ENCODE peak calls at places on chromosomes 2 and 18, in nine cellular contexts. One of them, this sample, is unnamed. For H3K36me3 and H3K27me3, the result is how much of the 10 kb centered on the place peaks cover.

GRCh38 chr2:54855434-54855833 is 132.0 kb downstream of the EML6 start:
- DNase-seq in pancreas: no peak
- DNase-seq in lower lobe of right lung: no peak
- DNase-seq in right lobe of liver: no peak
- DNase-seq in brain microvascular endothelial cell: no peak
- DNase-seq in heart left ventricle: no peak
- DNase-seq in mesendoderm: no peak
- DNase-seq in stomach: no peak
- DNase-seq in hepatocyte: no peak
- DNase-seq in this sample: no peak

GRCh38 chr18:31610841-31611240 is 19.2 kb downstream of the TTR start:
- DNase-seq in pancreas: no peak
- DNase-seq in heart left ventricle: no peak
- DNase-seq in hepatocyte: peak
- DNase-seq in lower lobe of right lung: no peak
- DNase-seq in brain microvascular endothelial cell: no peak
- DNase-seq in mesendoderm: peak
- DNase-seq in stomach: peak
- DNase-seq in right lobe of liver: no peak
- DNase-seq in this sample: peak

GRCh38 chr2:206422493-206422892 is 20.8 kb upstream of the ADAM23 start:
- DNase-seq in right lobe of liver: no peak
- DNase-seq in pancreas: no peak
- DNase-seq in mesendoderm: no peak
- DNase-seq in brain microvascular endothelial cell: peak
- DNase-seq in stomach: no peak
- DNase-seq in heart left ventricle: no peak
- DNase-seq in hepatocyte: peak
- DNase-seq in lower lobe of right lung: no peak
- DNase-seq in this sample: no peak

GRCh38 chr18:45689386-45689785 is 34.6 kb upstream of the SLC14A1 start:
- DNase-seq in pancreas: no peak
- DNase-seq in right lobe of liver: no peak
- DNase-seq in stomach: no peak
- DNase-seq in heart left ventricle: no peak
- DNase-seq in brain microvascular endothelial cell: no peak
- DNase-seq in mesendoderm: no peak
- DNase-seq in hepatocyte: no peak
- DNase-seq in lower lobe of right lung: no peak
- DNase-seq in this sample: no peak

GRCh38 chr2:228466851-228467250 is 285.4 kb upstream of the SPHKAP start:
- DNase-seq in right lobe of liver: no peak
- DNase-seq in stomach: no peak
- DNase-seq in brain microvascular endothelial cell: no peak
- DNase-seq in lower lobe of right lung: no peak
- DNase-seq in hepatocyte: no peak
- DNase-seq in heart left ventricle: no peak
- DNase-seq in mesendoderm: no peak
- DNase-seq in pancreas: no peak
- DNase-seq in this sample: no peak

GRCh38 chr18:80086281-80086680 is 22.8 kb upstream of the ADNP2 start:
- DNase-seq in heart left ventricle: no peak
- DNase-seq in mesendoderm: no peak
- DNase-seq in hepatocyte: no peak
- DNase-seq in right lobe of liver: no peak
- DNase-seq in pancreas: no peak
- DNase-seq in stomach: no peak
- DNase-seq in lower lobe of right lung: no peak
- DNase-seq in brain microvascular endothelial cell: no peak
- DNase-seq in this sample: no peak

GRCh38 chr2:230938516-230939065 is 13.5 kb upstream of the GPR55 start:
- DNase-seq in lower lobe of right lung: peak
- DNase-seq in stomach: peak
- DNase-seq in brain microvascular endothelial cell: no peak
- DNase-seq in pancreas: no peak
- DNase-seq in mesendoderm: no peak
- DNase-seq in right lobe of liver: no peak
- DNase-seq in heart left ventricle: no peak
- DNase-seq in hepatocyte: no peak
- DNase-seq in this sample: no peak

GRCh38 chr2:197198890-197199289 is 111.7 kb downstream of the ANKRD44 start:
- DNase-seq in mesendoderm: no peak
- DNase-seq in stomach: peak
- DNase-seq in heart left ventricle: peak
- DNase-seq in lower lobe of right lung: peak
- DNase-seq in right lobe of liver: peak
- DNase-seq in brain microvascular endothelial cell: no peak
- DNase-seq in hepatocyte: no peak
- DNase-seq in pancreas: no peak
- DNase-seq in this sample: no peak

GRCh38 chr18:27415495-27415894 is 230.4 kb upstream of the CHST9 start:
- DNase-seq in lower lobe of right lung: no peak
- DNase-seq in brain microvascular endothelial cell: no peak
- DNase-seq in stomach: no peak
- DNase-seq in hepatocyte: peak
- DNase-seq in heart left ventricle: no peak
- DNase-seq in right lobe of liver: no peak
- DNase-seq in pancreas: no peak
- DNase-seq in mesendoderm: no peak
- DNase-seq in this sample: no peak

GRCh38 chr18:76396792-76397191 is 98.2 kb downstream of the ZNF516 start:
- DNase-seq in hepatocyte: no peak
- DNase-seq in stomach: no peak
- DNase-seq in pancreas: no peak
- DNase-seq in lower lobe of right lung: no peak
- DNase-seq in heart left ventricle: no peak
- DNase-seq in mesendoderm: no peak
- DNase-seq in right lobe of liver: no peak
- DNase-seq in brain microvascular endothelial cell: no peak
- DNase-seq in this sample: peak

GRCh38 chr2:31271851-31272267 is 37.9 kb downstream of the EHD3 start:
- DNase-seq in hepatocyte: no peak
- DNase-seq in mesendoderm: peak
- DNase-seq in brain microvascular endothelial cell: peak
- DNase-seq in pancreas: no peak
- DNase-seq in heart left ventricle: no peak
- DNase-seq in stomach: no peak
- DNase-seq in right lobe of liver: no peak
- DNase-seq in lower lobe of right lung: no peak
- DNase-seq in this sample: no peak

GRCh38 chr2:202765435-202765834 is 106.1 kb downstream of the ICA1L start:
- DNase-seq in right lobe of liver: no peak
- DNase-seq in heart left ventricle: no peak
- DNase-seq in hepatocyte: no peak
- DNase-seq in pancreas: no peak
- DNase-seq in brain microvascular endothelial cell: no peak
- DNase-seq in mesendoderm: peak
- DNase-seq in lower lobe of right lung: peak
- DNase-seq in stomach: no peak
- DNase-seq in this sample: no peak

GRCh38 chr2:150781142-150781541 is 293.7 kb upstream of the RND3 start:
- DNase-seq in brain microvascular endothelial cell: no peak
- DNase-seq in lower lobe of right lung: no peak
- DNase-seq in right lobe of liver: no peak
- DNase-seq in mesendoderm: no peak
- DNase-seq in pancreas: no peak
- DNase-seq in heart left ventricle: no peak
- DNase-seq in hepatocyte: no peak
- DNase-seq in stomach: no peak
- DNase-seq in this sample: no peak

GRCh38 chr2:227862741-227863588 is 8.5 kb upstream of the DAW1 start:
- DNase-seq in hepatocyte: peak
- DNase-seq in mesendoderm: peak
- DNase-seq in heart left ventricle: peak
- DNase-seq in stomach: no peak
- DNase-seq in right lobe of liver: no peak
- DNase-seq in brain microvascular endothelial cell: peak
- DNase-seq in pancreas: no peak
- DNase-seq in lower lobe of right lung: no peak
- DNase-seq in this sample: peak

GRCh38 chr2:53211201-53211774 is 556.3 kb upstream of the CHAC2 start:
- DNase-seq in mesendoderm: no peak
- DNase-seq in right lobe of liver: no peak
- DNase-seq in brain microvascular endothelial cell: no peak
- DNase-seq in heart left ventricle: no peak
- DNase-seq in lower lobe of right lung: no peak
- DNase-seq in stomach: no peak
- DNase-seq in hepatocyte: no peak
- DNase-seq in pancreas: no peak
- DNase-seq in this sample: no peak

GRCh38 chr2:130869441-130870160 is 32.9 kb downstream of the ARHGEF4 start:
- DNase-seq in hepatocyte: no peak
- DNase-seq in mesendoderm: no peak
- DNase-seq in lower lobe of right lung: no peak
- DNase-seq in brain microvascular endothelial cell: no peak
- DNase-seq in pancreas: no peak
- DNase-seq in heart left ventricle: no peak
- DNase-seq in stomach: peak
- DNase-seq in right lobe of liver: no peak
- DNase-seq in this sample: no peak

GRCh38 chr2:127355407-127356008 is 32.3 kb downstream of the MAP3K2 start:
- DNase-seq in lower lobe of right lung: no peak
- DNase-seq in heart left ventricle: no peak
- DNase-seq in mesendoderm: peak
- DNase-seq in brain microvascular endothelial cell: no peak
- DNase-seq in stomach: no peak
- DNase-seq in hepatocyte: no peak
- DNase-seq in pancreas: no peak
- DNase-seq in right lobe of liver: no peak
- DNase-seq in this sample: peak

GRCh38 chr2:16425462-16426336 is 239.9 kb downstream of the CYRIA start:
- DNase-seq in pancreas: peak
- DNase-seq in mesendoderm: peak
- DNase-seq in hepatocyte: peak
- DNase-seq in brain microvascular endothelial cell: no peak
- DNase-seq in heart left ventricle: peak
- DNase-seq in lower lobe of right lung: peak
- DNase-seq in stomach: peak
- DNase-seq in right lobe of liver: peak
- DNase-seq in this sample: no peak

GRCh38 chr2:212249451-212249850 is 289.2 kb downstream of the ERBB4 start:
- DNase-seq in mesendoderm: peak
- DNase-seq in pancreas: no peak
- DNase-seq in heart left ventricle: no peak
- DNase-seq in hepatocyte: peak
- DNase-seq in stomach: no peak
- DNase-seq in lower lobe of right lung: no peak
- DNase-seq in right lobe of liver: no peak
- DNase-seq in brain microvascular endothelial cell: peak
- DNase-seq in this sample: no peak

GRCh38 chr2:188388831-188389230 is 97.2 kb downstream of the GULP1 start:
- DNase-seq in lower lobe of right lung: no peak
- DNase-seq in brain microvascular endothelial cell: no peak
- DNase-seq in hepatocyte: no peak
- DNase-seq in pancreas: no peak
- DNase-seq in heart left ventricle: no peak
- DNase-seq in mesendoderm: no peak
- DNase-seq in right lobe of liver: no peak
- DNase-seq in stomach: no peak
- DNase-seq in this sample: no peak

GRCh38 chr2:64401501-64401880 is 52.5 kb upstream of the LGALSL start:
- DNase-seq in heart left ventricle: no peak
- DNase-seq in lower lobe of right lung: no peak
- DNase-seq in stomach: no peak
- DNase-seq in hepatocyte: peak
- DNase-seq in pancreas: no peak
- DNase-seq in right lobe of liver: no peak
- DNase-seq in mesendoderm: no peak
- DNase-seq in brain microvascular endothelial cell: no peak
- DNase-seq in this sample: no peak

GRCh38 chr2:161004379-161004778 is 155.8 kb upstream of the TANK start:
- DNase-seq in pancreas: no peak
- DNase-seq in mesendoderm: no peak
- DNase-seq in heart left ventricle: no peak
- DNase-seq in lower lobe of right lung: no peak
- DNase-seq in right lobe of liver: no peak
- DNase-seq in stomach: no peak
- DNase-seq in brain microvascular endothelial cell: peak
- DNase-seq in hepatocyte: no peak
- DNase-seq in this sample: peak

GRCh38 chr2:23565374-23565773 is 180.4 kb downstream of the KLHL29 start:
- DNase-seq in heart left ventricle: no peak
- DNase-seq in lower lobe of right lung: no peak
- DNase-seq in stomach: no peak
- DNase-seq in mesendoderm: no peak
- DNase-seq in brain microvascular endothelial cell: no peak
- DNase-seq in hepatocyte: no peak
- DNase-seq in right lobe of liver: no peak
- DNase-seq in pancreas: no peak
- DNase-seq in this sample: no peak

GRCh38 chr2:237858294-237859081 is 935 bp upstream of the RAMP1 start:
- DNase-seq in pancreas: peak
- DNase-seq in brain microvascular endothelial cell: peak
- DNase-seq in heart left ventricle: peak
- DNase-seq in stomach: peak
- DNase-seq in lower lobe of right lung: no peak
- DNase-seq in hepatocyte: peak
- DNase-seq in right lobe of liver: peak
- DNase-seq in mesendoderm: peak
- DNase-seq in this sample: peak
- H3K4me3 ChIP-seq in pancreas: peak
- H3K4me3 ChIP-seq in brain microvascular endothelial cell: no peak
- H3K4me3 ChIP-seq in heart left ventricle: peak
- H3K4me3 ChIP-seq in stomach: peak
- H3K4me3 ChIP-seq in lower lobe of right lung: no peak
- H3K4me3 ChIP-seq in hepatocyte: no peak
- H3K4me3 ChIP-seq in right lobe of liver: no peak
- H3K4me3 ChIP-seq in mesendoderm: no peak
- H3K4me3 ChIP-seq in this sample: peak

GRCh38 chr18:9537638-9538037 is 62.3 kb downstream of the RALBP1 start:
- DNase-seq in hepatocyte: no peak
- DNase-seq in heart left ventricle: no peak
- DNase-seq in mesendoderm: no peak
- DNase-seq in lower lobe of right lung: no peak
- DNase-seq in brain microvascular endothelial cell: no peak
- DNase-seq in pancreas: no peak
- DNase-seq in stomach: no peak
- DNase-seq in right lobe of liver: no peak
- DNase-seq in this sample: no peak
- H3K36me3 ChIP-seq in hepatocyte: under half
- H3K36me3 ChIP-seq in heart left ventricle: under half
- H3K36me3 ChIP-seq in mesendoderm: under half
- H3K36me3 ChIP-seq in lower lobe of right lung: half or more
- H3K36me3 ChIP-seq in brain microvascular endothelial cell: under half
- H3K36me3 ChIP-seq in pancreas: under half
- H3K36me3 ChIP-seq in stomach: half or more
- H3K36me3 ChIP-seq in right lobe of liver: under half
- H3K36me3 ChIP-seq in this sample: under half

GRCh38 chr2:110799376-110799775 is 67.0 kb downstream of the ACOXL start:
- DNase-seq in right lobe of liver: no peak
- DNase-seq in mesendoderm: no peak
- DNase-seq in heart left ventricle: no peak
- DNase-seq in lower lobe of right lung: no peak
- DNase-seq in brain microvascular endothelial cell: no peak
- DNase-seq in stomach: no peak
- DNase-seq in pancreas: no peak
- DNase-seq in hepatocyte: no peak
- DNase-seq in this sample: no peak
- H3K27me3 ChIP-seq in right lobe of liver: under half
- H3K27me3 ChIP-seq in mesendoderm: under half
- H3K27me3 ChIP-seq in heart left ventricle: under half
- H3K27me3 ChIP-seq in lower lobe of right lung: under half
- H3K27me3 ChIP-seq in brain microvascular endothelial cell: under half
- H3K27me3 ChIP-seq in stomach: under half
- H3K27me3 ChIP-seq in pancreas: under half
- H3K27me3 ChIP-seq in hepatocyte: under half
- H3K27me3 ChIP-seq in this sample: under half

GRCh38 chr2:195805283-195805976 is 148.4 kb downstream of the SLC39A10 start:
- DNase-seq in right lobe of liver: no peak
- DNase-seq in stomach: no peak
- DNase-seq in hepatocyte: no peak
- DNase-seq in heart left ventricle: no peak
- DNase-seq in pancreas: no peak
- DNase-seq in brain microvascular endothelial cell: no peak
- DNase-seq in mesendoderm: no peak
- DNase-seq in lower lobe of right lung: no peak
- DNase-seq in this sample: peak
- H3K4me3 ChIP-seq in right lobe of liver: no peak
- H3K4me3 ChIP-seq in stomach: no peak
- H3K4me3 ChIP-seq in hepatocyte: no peak
- H3K4me3 ChIP-seq in heart left ventricle: no peak
- H3K4me3 ChIP-seq in pancreas: no peak
- H3K4me3 ChIP-seq in brain microvascular endothelial cell: no peak
- H3K4me3 ChIP-seq in mesendoderm: no peak
- H3K4me3 ChIP-seq in lower lobe of right lung: no peak
- H3K4me3 ChIP-seq in this sample: no peak